ENCODE peak calls at places on chromosomes 2 and 18, in five cellular contexts. One of them, this sample, is unnamed.

GRCh38 chr2:206799083-206799482 is 33.7 kb downstream of the FASTKD2 start:
- DNase-seq in left ventricle myocardium superior: no peak
- DNase-seq in non-pigmented ciliary epithelial cell: peak
- DNase-seq in NCI-H524: no peak
- DNase-seq in A673: no peak
- DNase-seq in this sample: no peak

GRCh38 chr18:23504720-23505119 is 1.4 kb downstream of the RMC1 start:
- DNase-seq in A673: no peak
- DNase-seq in NCI-H524: no peak
- DNase-seq in left ventricle myocardium superior: no peak
- DNase-seq in non-pigmented ciliary epithelial cell: no peak
- DNase-seq in this sample: no peak

GRCh38 chr2:8115451-8115850 is 566.4 kb upstream of the ID2 start:
- DNase-seq in left ventricle myocardium superior: no peak
- DNase-seq in A673: no peak
- DNase-seq in NCI-H524: no peak
- DNase-seq in non-pigmented ciliary epithelial cell: no peak
- DNase-seq in this sample: no peak

GRCh38 chr2:128026422-128027277 is 1.2 kb downstream of the SAP130 start:
- DNase-seq in NCI-H524: peak
- DNase-seq in non-pigmented ciliary epithelial cell: no peak
- DNase-seq in left ventricle myocardium superior: no peak
- DNase-seq in A673: peak
- DNase-seq in this sample: no peak

GRCh38 chr2:161100216-161100615 is 60.0 kb upstream of the TANK start:
- DNase-seq in NCI-H524: no peak
- DNase-seq in non-pigmented ciliary epithelial cell: no peak
- DNase-seq in A673: no peak
- DNase-seq in left ventricle myocardium superior: no peak
- DNase-seq in this sample: no peak

GRCh38 chr2:30670453-30670852 is 136.8 kb downstream of the CAPN13 start:
- DNase-seq in left ventricle myocardium superior: no peak
- DNase-seq in non-pigmented ciliary epithelial cell: no peak
- DNase-seq in NCI-H524: no peak
- DNase-seq in A673: no peak
- DNase-seq in this sample: no peak

GRCh38 chr2:219041252-219041651 is at the start of gene CFAP65:
- DNase-seq in NCI-H524: no peak
- DNase-seq in non-pigmented ciliary epithelial cell: peak
- DNase-seq in A673: peak
- DNase-seq in left ventricle myocardium superior: no peak
- DNase-seq in this sample: no peak

GRCh38 chr2:64779117-64779690 is 125.5 kb upstream of the SERTAD2 start:
- DNase-seq in NCI-H524: no peak
- DNase-seq in A673: no peak
- DNase-seq in left ventricle myocardium superior: no peak
- DNase-seq in non-pigmented ciliary epithelial cell: no peak
- DNase-seq in this sample: no peak

GRCh38 chr2:67169417-67170140 is 227.6 kb upstream of the ETAA1 start:
- DNase-seq in NCI-H524: no peak
- DNase-seq in left ventricle myocardium superior: no peak
- DNase-seq in A673: no peak
- DNase-seq in non-pigmented ciliary epithelial cell: peak
- DNase-seq in this sample: no peak

GRCh38 chr2:234747032-234747431 is 204.8 kb upstream of the SH3BP4 start:
- DNase-seq in left ventricle myocardium superior: no peak
- DNase-seq in A673: no peak
- DNase-seq in non-pigmented ciliary epithelial cell: no peak
- DNase-seq in NCI-H524: no peak
- DNase-seq in this sample: no peak

GRCh38 chr2:71544919-71545571 is 91.7 kb downstream of the DYSF start:
- DNase-seq in A673: no peak
- DNase-seq in left ventricle myocardium superior: no peak
- DNase-seq in non-pigmented ciliary epithelial cell: no peak
- DNase-seq in NCI-H524: no peak
- DNase-seq in this sample: no peak

GRCh38 chr2:152058655-152059054 is 40.2 kb downstream of the CACNB4 start:
- DNase-seq in non-pigmented ciliary epithelial cell: no peak
- DNase-seq in A673: no peak
- DNase-seq in left ventricle myocardium superior: no peak
- DNase-seq in NCI-H524: no peak
- DNase-seq in this sample: no peak

GRCh38 chr2:217510790-217511291 is 492.0 kb downstream of the TNS1 start:
- DNase-seq in NCI-H524: peak
- DNase-seq in left ventricle myocardium superior: peak
- DNase-seq in non-pigmented ciliary epithelial cell: peak
- DNase-seq in A673: peak
- DNase-seq in this sample: peak

GRCh38 chr18:3214855-3215637 is 4.7 kb downstream of the MYOM1 start:
- DNase-seq in non-pigmented ciliary epithelial cell: no peak
- DNase-seq in A673: no peak
- DNase-seq in NCI-H524: no peak
- DNase-seq in left ventricle myocardium superior: peak
- DNase-seq in this sample: no peak

GRCh38 chr2:11567631-11568031 is 33.8 kb downstream of the GREB1 start:
- DNase-seq in NCI-H524: no peak
- DNase-seq in left ventricle myocardium superior: no peak
- DNase-seq in A673: no peak
- DNase-seq in non-pigmented ciliary epithelial cell: no peak
- DNase-seq in this sample: no peak

GRCh38 chr2:216082805-216083204 is 1.1 kb downstream of the TMEM169 start:
- DNase-seq in left ventricle myocardium superior: no peak
- DNase-seq in A673: no peak
- DNase-seq in NCI-H524: no peak
- DNase-seq in non-pigmented ciliary epithelial cell: no peak
- DNase-seq in this sample: no peak

GRCh38 chr2:173286153-173286809 is 68.4 kb upstream of the CDCA7 start:
- DNase-seq in A673: peak
- DNase-seq in NCI-H524: no peak
- DNase-seq in non-pigmented ciliary epithelial cell: no peak
- DNase-seq in left ventricle myocardium superior: no peak
- DNase-seq in this sample: no peak

GRCh38 chr2:85714841-85715240 is 20.7 kb downstream of the GNLY start:
- DNase-seq in NCI-H524: no peak
- DNase-seq in left ventricle myocardium superior: no peak
- DNase-seq in non-pigmented ciliary epithelial cell: no peak
- DNase-seq in A673: no peak
- DNase-seq in this sample: no peak

GRCh38 chr2:25159947-25160346 is 8.4 kb downstream of the POMC start:
- DNase-seq in non-pigmented ciliary epithelial cell: no peak
- DNase-seq in NCI-H524: no peak
- DNase-seq in left ventricle myocardium superior: no peak
- DNase-seq in A673: no peak
- DNase-seq in this sample: no peak

GRCh38 chr18:29874519-29875098 is 1167.9 kb downstream of the DSC3 start:
- DNase-seq in A673: peak
- DNase-seq in NCI-H524: peak
- DNase-seq in left ventricle myocardium superior: no peak
- DNase-seq in non-pigmented ciliary epithelial cell: peak
- DNase-seq in this sample: no peak

GRCh38 chr2:86185517-86186212 is 9.6 kb downstream of the IMMT start:
- DNase-seq in A673: peak
- DNase-seq in non-pigmented ciliary epithelial cell: no peak
- DNase-seq in NCI-H524: peak
- DNase-seq in left ventricle myocardium superior: no peak
- DNase-seq in this sample: no peak

GRCh38 chr2:9251154-9252001 is 44.8 kb downstream of the ASAP2 start:
- DNase-seq in NCI-H524: no peak
- DNase-seq in non-pigmented ciliary epithelial cell: no peak
- DNase-seq in left ventricle myocardium superior: no peak
- DNase-seq in A673: peak
- DNase-seq in this sample: peak

GRCh38 chr2:64404002-64404731 is 49.8 kb upstream of the LGALSL start:
- DNase-seq in A673: peak
- DNase-seq in NCI-H524: no peak
- DNase-seq in left ventricle myocardium superior: peak
- DNase-seq in non-pigmented ciliary epithelial cell: no peak
- DNase-seq in this sample: peak

GRCh38 chr2:207937818-207938217 is 87.5 kb downstream of the PLEKHM3 start:
- DNase-seq in left ventricle myocardium superior: no peak
- DNase-seq in non-pigmented ciliary epithelial cell: peak
- DNase-seq in A673: no peak
- DNase-seq in NCI-H524: no peak
- DNase-seq in this sample: no peak

GRCh38 chr2:28325567-28326468 is 66.8 kb upstream of the FOSL2 start:
- DNase-seq in left ventricle myocardium superior: no peak
- DNase-seq in NCI-H524: peak
- DNase-seq in non-pigmented ciliary epithelial cell: no peak
- DNase-seq in A673: no peak
- DNase-seq in this sample: peak

GRCh38 chr2:224638338-224638823 is 53.2 kb upstream of the CUL3 start:
- DNase-seq in left ventricle myocardium superior: no peak
- DNase-seq in non-pigmented ciliary epithelial cell: no peak
- DNase-seq in NCI-H524: no peak
- DNase-seq in A673: no peak
- DNase-seq in this sample: no peak

GRCh38 chr2:218745160-218745558 is 34.5 kb downstream of the TTLL4 start:
- DNase-seq in left ventricle myocardium superior: no peak
- DNase-seq in A673: no peak
- DNase-seq in NCI-H524: no peak
- DNase-seq in non-pigmented ciliary epithelial cell: no peak
- DNase-seq in this sample: no peak

GRCh38 chr18:32086866-32087265 is 4.8 kb upstream of the RNF138 start:
- DNase-seq in A673: no peak
- DNase-seq in non-pigmented ciliary epithelial cell: no peak
- DNase-seq in NCI-H524: no peak
- DNase-seq in left ventricle myocardium superior: no peak
- DNase-seq in this sample: no peak

GRCh38 chr2:111118455-111119003 is 2.2 kb upstream of the BCL2L11 start:
- DNase-seq in left ventricle myocardium superior: peak
- DNase-seq in non-pigmented ciliary epithelial cell: no peak
- DNase-seq in NCI-H524: no peak
- DNase-seq in A673: no peak
- DNase-seq in this sample: no peak

GRCh38 chr2:120937736-120938131 is 202.1 kb downstream of the GLI2 start:
- DNase-seq in non-pigmented ciliary epithelial cell: no peak
- DNase-seq in left ventricle myocardium superior: no peak
- DNase-seq in A673: no peak
- DNase-seq in NCI-H524: no peak
- DNase-seq in this sample: no peak

This sample was measured in DMS 273 treated with DMSO at 0.1 percent for 48 hours.